ENCODE peak calls at places on chromosomes 1 and 21, in seven cellular contexts. O, Z, Y, Q, I, F and W are unnamed samples.

GRCh38 chr21:45270306-45270821 is 17.3 kb downstream of the POFUT2 start:
- DNase-seq in O (peak; percentile 7), Z (no peak), Y (no peak), Q (peak; percentile 48), I (no peak), F (peak; percentile 73), W (no peak)

GRCh38 chr1:44500181-44501021 is 95.3 kb downstream of the RNF220 start:
- DNase-seq in O (no peak), Z (no peak), Y (no peak), Q (peak; percentile 17), I (no peak), F (no peak), W (no peak)

GRCh38 chr1:160131803-160132565 is 16.4 kb downstream of the ATP1A2 start:
- DNase-seq in O (no peak), Z (no peak), Y (no peak), Q (no peak), I (no peak), F (peak; percentile 84), W (no peak)

GRCh38 chr1:228732426-228732825 is 2.9 kb upstream of the RHOU start:
- DNase-seq in O (no peak), Z (peak; percentile 69), Y (no peak), Q (no peak), I (no peak), F (no peak), W (no peak)

GRCh38 chr21:34933609-34934345 is 115.3 kb downstream of the RUNX1 start:
- DNase-seq in O (no peak), Z (no peak), Y (no peak), Q (no peak), I (no peak), F (no peak), W (no peak)

GRCh38 chr1:10724052-10724494 is 72.4 kb downstream of the CASZ1 start:
- DNase-seq in O (peak; percentile 30), Z (no peak), Y (peak; percentile 49), Q (no peak), I (peak; percentile 4), F (peak; percentile 81), W (no peak)

GRCh38 chr1:101996830-101997485 is at the start of gene OLFM3:
- DNase-seq in O (no peak), Z (no peak), Y (no peak), Q (peak; percentile 2), I (no peak), F (no peak), W (no peak)

GRCh38 chr21:40660461-40660860 is 186.5 kb downstream of the DSCAM start:
- DNase-seq in O (no peak), Z (no peak), Y (no peak), Q (no peak), I (no peak), F (no peak), W (no peak)

GRCh38 chr1:224620105-224620504 is 4.0 kb downstream of the CNIH3 start:
- DNase-seq in O (no peak), Z (no peak), Y (no peak), Q (no peak), I (no peak), F (no peak), W (no peak)

GRCh38 chr1:224617410-224618361 is 1.6 kb downstream of the CNIH3 start:
- DNase-seq in O (no peak), Z (no peak), Y (no peak), Q (no peak), I (no peak), F (no peak), W (no peak)

GRCh38 chr1:224616761-224617409 is 768 bp downstream of the CNIH3 start:
- DNase-seq in O (no peak), Z (no peak), Y (no peak), Q (no peak), I (no peak), F (no peak), W (no peak)

GRCh38 chr1:224621813-224622682 is 5.9 kb downstream of the CNIH3 start:
- DNase-seq in O (no peak), Z (no peak), Y (no peak), Q (peak; percentile 14), I (no peak), F (no peak), W (no peak)

GRCh38 chr1:224619209-224619608 is 3.1 kb downstream of the CNIH3 start:
- DNase-seq in O (no peak), Z (no peak), Y (no peak), Q (no peak), I (no peak), F (no peak), W (no peak)
- H3K4me3 ChIP-seq in O (peak overlapping the region; percentile 5), Z (no peak overlapping the region), Y (no peak overlapping the region), Q (no peak overlapping the region), I (peak overlapping the region; percentile 95), F (no peak overlapping the region), W (no peak overlapping the region)

DNA sequence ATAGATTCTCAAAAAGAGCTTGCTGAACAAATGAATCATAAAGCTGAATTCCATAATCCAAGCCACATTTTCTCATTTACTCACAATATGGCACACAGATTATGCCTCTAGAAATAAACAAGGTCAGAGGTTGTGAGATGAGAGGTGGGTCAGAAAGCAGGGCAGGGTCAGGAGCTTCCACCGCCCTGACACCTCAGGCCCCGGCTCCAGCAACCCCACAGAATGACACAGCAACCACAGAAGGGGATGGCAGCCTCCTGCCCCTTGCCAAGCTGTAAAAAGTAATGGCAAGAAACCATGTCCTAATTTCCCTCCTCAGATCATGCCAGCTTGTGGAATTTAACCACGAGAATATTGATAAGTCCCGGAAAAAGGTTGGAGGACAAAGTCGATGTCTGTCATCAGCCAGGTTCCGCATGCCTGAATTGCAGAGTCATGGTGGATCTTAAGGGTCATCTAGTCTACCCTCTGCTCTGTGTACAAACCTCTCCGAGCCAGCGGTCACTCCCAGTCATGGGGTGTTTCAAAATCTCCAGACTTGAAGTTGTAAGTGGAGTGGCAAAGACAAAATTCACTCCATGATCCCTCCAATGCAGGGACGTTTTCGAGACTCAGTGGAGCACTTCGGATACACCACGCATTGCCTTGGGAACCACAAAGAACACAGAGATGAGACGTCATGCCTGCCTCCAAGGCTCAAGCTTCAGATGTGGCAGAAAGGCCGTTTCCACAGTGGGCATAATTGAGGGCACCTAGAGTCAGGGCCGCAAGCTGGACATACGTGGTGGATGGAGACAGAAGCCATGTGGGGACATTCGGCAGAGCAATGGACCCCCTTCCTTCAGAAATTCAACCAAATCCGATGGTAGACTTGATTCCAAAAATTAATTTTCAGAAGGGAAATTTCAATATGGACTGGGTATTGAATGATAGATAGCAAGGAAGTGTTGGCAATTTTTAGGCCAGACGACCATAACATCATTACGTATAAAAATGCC is 254.0 kb downstream of the TOMM20 start:
- DNase-seq in O (no peak), Z (no peak), Y (no peak), Q (no peak), I (no peak), F (peak; percentile 57), W (no peak)
- H3K4me3 ChIP-seq in O (no peak overlapping the region), Z (no peak overlapping the region), Y (no peak overlapping the region), Q (no peak overlapping the region), I (no peak overlapping the region), F (no peak overlapping the region), W (no peak overlapping the region)

DNA sequence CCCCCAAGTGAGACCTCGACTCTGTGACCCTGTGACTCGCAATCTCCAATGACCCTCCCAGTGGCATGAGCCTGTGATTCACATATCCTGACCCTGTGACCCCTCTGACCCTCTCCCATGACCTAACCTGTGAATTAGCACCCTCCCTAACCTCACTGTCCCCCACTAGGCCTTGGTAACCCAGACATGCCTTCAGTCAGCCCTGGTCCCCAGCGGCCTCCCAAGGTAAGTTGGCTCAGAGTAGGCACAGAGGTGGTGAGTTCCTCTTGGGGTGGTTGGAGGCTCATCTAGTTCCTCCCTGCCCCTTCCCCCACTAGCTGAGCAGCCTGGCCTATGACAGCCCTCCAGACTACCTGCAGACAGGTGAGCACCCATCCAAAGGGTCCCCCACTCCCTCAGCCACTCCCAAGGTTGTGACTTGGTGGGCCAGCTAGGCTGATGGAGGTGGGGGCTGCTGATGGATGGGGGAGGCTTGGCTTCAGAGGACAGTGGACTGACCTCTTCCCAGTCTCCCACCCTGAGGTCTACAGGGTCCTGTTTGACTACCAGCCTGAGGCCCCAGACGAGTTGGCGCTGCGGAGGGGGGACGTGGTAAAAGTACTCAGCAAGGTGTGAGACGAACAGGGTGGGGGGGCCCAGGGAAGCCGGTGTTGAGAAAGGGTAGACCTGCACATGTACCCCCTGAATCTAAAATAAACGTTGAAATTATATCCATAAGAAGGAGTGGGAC is 1.6 kb downstream of the SH3D21 start:
- DNase-seq in O (no peak), Z (no peak), Y (no peak), Q (no peak), I (no peak), F (no peak), W (no peak)
- H3K4me3 ChIP-seq in O (peak overlapping the region; percentile 84), Z (peak overlapping the region; percentile 81), Y (peak overlapping the region; percentile 62), Q (peak overlapping the region; percentile 53), I (peak overlapping the region; percentile 78), F (no peak overlapping the region), W (peak overlapping the region; percentile 63)

GRCh38 chr1:61220531-61220930 is 138.2 kb downstream of the NFIA start:
- DNase-seq in O (peak; percentile 27), Z (no peak), Y (no peak), Q (no peak), I (no peak), F (no peak), W (no peak)

GRCh38 chr1:61222240-61222639 is 139.9 kb downstream of the NFIA start:
- DNase-seq in O (no peak), Z (no peak), Y (no peak), Q (no peak), I (no peak), F (no peak), W (no peak)

GRCh38 chr1:61223140-61223539 is 140.8 kb downstream of the NFIA start:
- DNase-seq in O (no peak), Z (no peak), Y (no peak), Q (no peak), I (no peak), F (no peak), W (no peak)

GRCh38 chr1:61224609-61225008 is 142.2 kb downstream of the NFIA start:
- DNase-seq in O (no peak), Z (no peak), Y (no peak), Q (no peak), I (no peak), F (no peak), W (no peak)

GRCh38 chr1:61221642-61222041 is 139.3 kb downstream of the NFIA start:
- DNase-seq in O (no peak), Z (no peak), Y (peak; percentile 38), Q (no peak), I (no peak), F (no peak), W (no peak)
- H3K4me3 ChIP-seq in O (no peak overlapping the region), Z (no peak overlapping the region), Y (no peak overlapping the region), Q (no peak overlapping the region), I (no peak overlapping the region), F (no peak overlapping the region), W (no peak overlapping the region)